ENCODE peak calls at places on chromosomes 13 and 19, in four cellular contexts. C is right atrium auricular region, F is Peyer's patch, M is brain microvascular endothelial cell. Z is an unnamed sample.

GRCh38 chr19:52946322-52947310 is 16.1 kb downstream of the ZNF816 start:
- DNase-seq in C (no peak), M (no peak), F (no peak), Z (peak; percentile 87)

GRCh38 chr19:3512562-3512961 is 6.5 kb downstream of the FZR1 start:
- DNase-seq in C (no peak), F (no peak), M (no peak), Z (no peak)

GRCh38 chr13:28542804-28543203 is 47.9 kb upstream of the FLT1 start:
- DNase-seq in F (no peak), C (no peak), M (no peak), Z (no peak)

GRCh38 chr19:47255947-47256687 is at the start of gene CCDC9:
- DNase-seq in F (peak; percentile 96), M (peak; percentile 88), C (peak; percentile 97), Z (peak; percentile 98)

GRCh38 chr19:6801397-6802086 is 29.0 kb downstream of the VAV1 start:
- DNase-seq in M (no peak), F (peak; percentile 57), C (peak; percentile 62), Z (peak; percentile 65)

GRCh38 chr13:87827479-87827878 is 156.3 kb downstream of the SLITRK5 start:
- DNase-seq in M (no peak), C (no peak), F (no peak), Z (no peak)

GRCh38 chr19:8515317-8515716 is 1.4 kb upstream of the ZNF414 start:
- DNase-seq in M (no peak), F (no peak), C (no peak), Z (no peak)

GRCh38 chr13:36530050-36530789 is 97.9 kb downstream of the CCNA1 start:
- DNase-seq in C (no peak), F (no peak), M (peak; percentile 7), Z (no peak)

GRCh38 chr19:50794074-50794777 is 4.0 kb downstream of the ACP4 start:
- DNase-seq in F (peak; percentile 64), M (no peak), C (no peak), Z (no peak)

GRCh38 chr13:99896712-99897440 is 74.7 kb downstream of the ZIC5 start:
- DNase-seq in M (no peak), C (no peak), F (no peak), Z (no peak)

GRCh38 chr13:80030491-80030890 is 310.4 kb downstream of the SPRY2 start:
- DNase-seq in M (no peak), C (no peak), F (peak; percentile 49), Z (no peak)

GRCh38 chr13:49097374-49097773 is 121.7 kb downstream of the FNDC3A start:
- DNase-seq in C (no peak), M (peak; percentile 40), F (no peak), Z (no peak)

GRCh38 chr19:14375055-14375581 is 6.1 kb upstream of the ADGRE5 start:
- DNase-seq in M (no peak), F (no peak), C (no peak), Z (peak; percentile 52)

GRCh38 chr19:21705393-21705792 is 62.0 kb downstream of the ZNF100 start:
- DNase-seq in C (no peak), F (no peak), M (no peak), Z (no peak)

GRCh38 chr13:99658266-99658991 is 157.2 kb downstream of the TM9SF2 start:
- DNase-seq in C (peak; percentile 71), F (peak; percentile 67), M (peak; percentile 71), Z (peak; percentile 65)

GRCh38 chr13:106561551-106562170 is 6.3 kb downstream of the ARGLU1 start:
- DNase-seq in F (no peak), M (peak; percentile 37), C (no peak), Z (no peak)

GRCh38 chr13:99572921-99573320 is 71.6 kb downstream of the TM9SF2 start:
- DNase-seq in C (no peak), M (no peak), F (no peak), Z (no peak)

GRCh38 chr13:84683448-84683847 is 801.2 kb upstream of the SLITRK1 start:
- DNase-seq in M (no peak), C (no peak), F (no peak), Z (no peak)

GRCh38 chr19:50292216-50292827 is 36.9 kb downstream of the KCNC3 start:
- DNase-seq in M (no peak), C (no peak), F (no peak), Z (no peak)

GRCh38 chr19:38057954-38058690 is 151.1 kb downstream of the SIPA1L3 start:
- DNase-seq in M (no peak), F (peak; percentile 75), C (no peak), Z (peak; percentile 86)

GRCh38 chr19:4297901-4298771 is 4.1 kb downstream of the TMIGD2 start:
- DNase-seq in C (no peak), M (peak; percentile 8), F (no peak), Z (no peak)

GRCh38 chr19:8158411-8159074 is 9.2 kb upstream of the FBN3 start:
- DNase-seq in C (peak; percentile 63), M (peak; percentile 75), F (no peak), Z (peak; percentile 55)

GRCh38 chr19:40689339-40690049 is 957 bp downstream of the NUMBL start:
- DNase-seq in F (no peak), M (peak; percentile 20), C (no peak), Z (no peak)

GRCh38 chr19:6278740-6279619 is 795 bp downstream of the MLLT1 start:
- DNase-seq in C (no peak), M (no peak), F (no peak), Z (no peak)

GRCh38 chr13:28558567-28558966 is 63.6 kb upstream of the FLT1 start:
- DNase-seq in M (peak; percentile 45), C (no peak), F (no peak), Z (no peak)

GRCh38 chr13:68064371-68064770 is 834.2 kb upstream of the PCDH9 start:
- DNase-seq in C (no peak), F (no peak), M (no peak), Z (no peak)

GRCh38 chr13:34430294-34430693 is 511.8 kb upstream of the NBEA start:
- DNase-seq in F (no peak), M (peak; percentile 67), C (no peak), Z (no peak)

GRCh38 chr19:57363734-57364181 is 407 bp downstream of the TRAPPC2B start:
- DNase-seq in M (peak; percentile 18), F (no peak), C (no peak), Z (no peak)

GRCh38 chr19:28980236-28980868 is 232.6 kb downstream of the UQCRFS1 start:
- DNase-seq in F (no peak), M (peak; percentile 45), C (no peak), Z (no peak)

GRCh38 chr13:44438234-44438579 is 64.6 kb downstream of the SERP2 start:
- DNase-seq in M (no peak), F (no peak), C (no peak), Z (no peak)

GRCh38 chr13:48304132-48304876 is 753 bp downstream of the RB1 start:
- DNase-seq in M (peak; percentile 35), F (peak; percentile 53), C (no peak), Z (peak; percentile 34)

GRCh38 chr13:103883698-103884097 is 817.5 kb upstream of the SLC10A2 start:
- DNase-seq in M (peak; percentile 43), F (no peak), C (no peak), Z (no peak)

GRCh38 chr13:78632956-78633355 is 26.0 kb downstream of the OBI1 start:
- DNase-seq in M (no peak), C (no peak), F (no peak), Z (no peak)

GRCh38 chr13:38483623-38484022 is 134.0 kb downstream of the UFM1 start:
- DNase-seq in F (no peak), M (no peak), C (no peak), Z (no peak)

GRCh38 chr19:28509079-28509895 is 703.7 kb downstream of the UQCRFS1 start:
- DNase-seq in C (no peak), M (no peak), F (no peak), Z (no peak)

GRCh38 chr13:34174671-34175145 is 356.8 kb downstream of the RFC3 start:
- DNase-seq in C (no peak), M (no peak), F (no peak), Z (no peak)

GRCh38 chr19:31512403-31512970 is 163.3 kb upstream of the TSHZ3 start:
- DNase-seq in M (no peak), F (no peak), C (peak; percentile 44), Z (no peak)

GRCh38 chr13:112685856-112686255 is 4.0 kb upstream of the ATP11A start:
- DNase-seq in C (peak; percentile 34), M (no peak), F (no peak), Z (no peak)

GRCh38 chr19:38733241-38733492 is 11.1 kb downstream of the CAPN12 start:
- DNase-seq in C (no peak), M (no peak), F (no peak), Z (no peak)

GRCh38 chr13:72696590-72696989 is 30.8 kb downstream of the MZT1 start:
- DNase-seq in C (no peak), M (no peak), F (no peak), Z (no peak)

GRCh38 chr19:54159352-54160181 is at the start of gene LENG1:
- DNase-seq in F (peak; percentile 97), M (peak; percentile 100), C (peak; percentile 100), Z (peak; percentile 100)
- TF ChIP-seq CTCF in F (no peak), M (peak; percentile 41), C (no peak), Z (no peak)

GRCh38 chr19:33794578-33795369 is 1.9 kb upstream of the KCTD15 start:
- DNase-seq in F (no peak), M (no peak), C (no peak), Z (no peak)
- H3K4me3 ChIP-seq in F (peak overlapping the region; percentile 70), M (peak overlapping the region; percentile 79), C (peak overlapping the region; percentile 77), Z (peak overlapping the region; percentile 86)

DNA sequence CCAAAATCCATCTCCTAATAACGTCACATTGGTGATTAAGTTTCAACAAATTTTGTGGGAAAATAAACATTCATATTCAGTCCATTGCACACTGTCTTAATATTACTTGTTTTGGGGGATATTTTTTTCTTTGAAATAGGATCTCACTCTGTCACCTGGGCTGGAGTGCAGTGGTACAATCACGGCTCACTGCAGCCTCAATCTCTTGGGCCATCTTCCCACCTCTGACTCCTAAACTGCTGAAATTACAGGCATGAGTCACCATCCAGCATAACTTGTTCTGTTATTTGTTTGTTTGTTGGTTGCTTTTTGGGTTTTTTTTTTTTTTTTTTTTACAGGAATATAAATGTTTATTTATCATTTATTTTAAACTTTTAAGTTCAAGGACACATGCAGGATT is 556.1 kb upstream of the SLITRK6 start:
- DNase-seq in M (no peak), F (no peak), C (no peak), Z (no peak)
- H3K36me3 ChIP-seq in M (no peaks in the 10 kb centered on the region), F (no peaks in the 10 kb centered on the region), C (no peaks in the 10 kb centered on the region), Z (no peaks in the 10 kb centered on the region)

GRCh38 chr13:110272651-110273050 is 34.3 kb downstream of the COL4A1 start:
- DNase-seq in C (no peak), M (no peak), F (no peak), Z (no peak)

GRCh38 chr13:110273254-110273653 is 33.7 kb downstream of the COL4A1 start:
- DNase-seq in M (no peak), F (no peak), C (no peak), Z (no peak)

GRCh38 chr13:110276553-110276950 is 30.4 kb downstream of the COL4A1 start:
- DNase-seq in M (no peak), C (no peak), F (no peak), Z (no peak)

GRCh38 chr13:110275931-110276552 is 30.9 kb downstream of the COL4A1 start:
- DNase-seq in F (no peak), M (no peak), C (peak; percentile 58), Z (no peak)

GRCh38 chr13:110274687-110275086 is 32.3 kb downstream of the COL4A1 start:
- DNase-seq in C (peak; percentile 67), M (no peak), F (no peak), Z (no peak)
- TF ChIP-seq CTCF in C (peak; percentile 16), M (peak; percentile 56), F (no peak), Z (no peak)